ENCODE peak calls at places on chromosomes 2 and 18, in nine cellular contexts. A is endothelial cell of umbilical vein, S is stomach, L is uterus, B is IMR-90, U is transverse colon, Y is K562, H is prostate gland, D is thyroid gland. W is an unnamed sample.

GRCh38 chr18:59323931-59324622 is 5.6 kb upstream of the CPLX4 start:
- DNase-seq in A (no peak), D (no peak), U (no peak), B (peak), S (no peak), L (no peak), Y (no peak), H (no peak), W (no peak)

GRCh38 chr18:9738266-9738969 is 30.3 kb downstream of the RAB31 start:
- DNase-seq in H (no peak), U (no peak), S (no peak), B (no peak), L (no peak), Y (no peak), D (no peak), A (no peak), W (no peak)

GRCh38 chr2:62404948-62405347 is 101.0 kb downstream of the TMEM17 start:
- DNase-seq in U (no peak), H (no peak), B (no peak), L (no peak), Y (no peak), A (no peak), D (no peak), S (no peak), W (no peak)

GRCh38 chr2:219350938-219351280 is 18.4 kb upstream of the RESP18 start:
- DNase-seq in S (no peak), H (no peak), U (no peak), A (no peak), Y (no peak), D (no peak), L (no peak), B (peak), W (no peak)

GRCh38 chr2:126700073-126700581 is 44.2 kb downstream of the GYPC start:
- DNase-seq in D (no peak), L (peak), A (no peak), U (no peak), S (no peak), B (peak), Y (no peak), H (no peak), W (no peak)

GRCh38 chr2:234425923-234426603 is 70.8 kb downstream of the ARL4C start:
- DNase-seq in B (no peak), A (no peak), L (no peak), U (peak), Y (no peak), H (no peak), S (peak), D (peak), W (no peak)

GRCh38 chr18:35756506-35757117 is 175.1 kb downstream of the GALNT1 start:
- DNase-seq in A (peak), H (peak), D (peak), U (peak), S (peak), Y (peak), L (no peak), B (peak), W (peak)

GRCh38 chr2:112156152-112156986 is 18.2 kb downstream of the FBLN7 start:
- DNase-seq in Y (no peak), L (no peak), A (no peak), S (no peak), H (no peak), D (no peak), B (peak), U (no peak), W (no peak)

GRCh38 chr18:13566941-13567762 is 159.2 kb downstream of the FAM210A start:
- DNase-seq in Y (no peak), S (no peak), H (no peak), D (no peak), L (no peak), U (peak), A (no peak), B (no peak), W (no peak)

GRCh38 chr2:142879191-142879590 is 1.7 kb downstream of the KYNU start:
- DNase-seq in A (no peak), B (no peak), D (no peak), L (no peak), S (no peak), Y (no peak), H (no peak), U (no peak), W (no peak)

GRCh38 chr2:217714268-217714643 is 288.5 kb downstream of the TNS1 start:
- DNase-seq in Y (no peak), A (peak), B (peak), U (peak), S (no peak), L (no peak), D (no peak), H (no peak), W (peak)

GRCh38 chr2:85371045-85371444 is 16.5 kb downstream of the ELMOD3 start:
- DNase-seq in D (no peak), A (no peak), H (no peak), B (no peak), Y (no peak), S (no peak), U (no peak), L (no peak), W (no peak)

GRCh38 chr2:119407430-119408220 is 24.0 kb upstream of the TMEM37 start:
- DNase-seq in H (peak), A (peak), B (peak), L (no peak), Y (peak), S (peak), U (peak), D (peak), W (peak)

GRCh38 chr2:219697811-219698683 is 70.6 kb downstream of the SLC4A3 start:
- DNase-seq in L (no peak), A (no peak), H (no peak), D (no peak), B (no peak), S (no peak), U (no peak), Y (no peak), W (no peak)

GRCh38 chr2:9771481-9772017 is 71.7 kb upstream of the TAF1B start:
- DNase-seq in L (peak), Y (peak), D (no peak), U (no peak), A (no peak), H (no peak), S (no peak), B (peak), W (no peak)

GRCh38 chr2:67694464-67694863 is 297.3 kb downstream of the ETAA1 start:
- DNase-seq in L (no peak), A (no peak), B (no peak), D (peak), S (no peak), H (no peak), Y (no peak), U (no peak), W (no peak)

GRCh38 chr2:25347205-25347815 is 5.6 kb upstream of the DNMT3A start:
- DNase-seq in H (no peak), D (no peak), B (peak), L (no peak), A (no peak), S (no peak), Y (no peak), U (no peak), W (no peak)

GRCh38 chr2:105409717-105410116 is 10.9 kb upstream of the FHL2 start:
- DNase-seq in L (peak), B (peak), S (peak), D (peak), U (peak), H (peak), A (peak), Y (no peak), W (peak)

GRCh38 chr2:154193246-154193645 is 321.5 kb downstream of the GALNT13 start:
- DNase-seq in Y (no peak), B (no peak), D (no peak), S (no peak), L (no peak), H (no peak), A (no peak), U (no peak), W (no peak)

GRCh38 chr2:9508934-9509333 is 34.6 kb downstream of the IAH1 start:
- DNase-seq in H (no peak), S (no peak), Y (no peak), U (no peak), L (no peak), D (no peak), B (no peak), A (no peak), W (no peak)

GRCh38 chr2:219127236-219127635 is 33.4 kb downstream of the NHEJ1 start:
- DNase-seq in Y (no peak), L (no peak), S (no peak), D (no peak), U (no peak), A (no peak), H (no peak), B (no peak), W (no peak)

GRCh38 chr2:209208211-209208610 is 215.6 kb upstream of the MAP2 start:
- DNase-seq in D (peak), U (peak), S (no peak), A (no peak), L (no peak), Y (peak), B (no peak), H (peak), W (peak)

GRCh38 chr2:174778479-174778962 is 14.2 kb upstream of the CHRNA1 start:
- DNase-seq in Y (no peak), A (no peak), H (no peak), L (peak), U (peak), B (peak), S (no peak), D (peak), W (peak)

GRCh38 chr18:46211816-46212215 is 107.6 kb downstream of the HAUS1 start:
- DNase-seq in D (no peak), Y (no peak), U (no peak), S (no peak), B (peak), A (peak), H (no peak), L (no peak), W (no peak)

GRCh38 chr2:209619782-209620181 is 151.8 kb upstream of the UNC80 start:
- DNase-seq in H (no peak), S (no peak), Y (no peak), L (no peak), B (no peak), U (no peak), D (no peak), A (peak), W (no peak)

GRCh38 chr2:187188783-187189631 is 259.0 kb downstream of the CALCRL start:
- DNase-seq in Y (no peak), D (no peak), L (no peak), A (peak), U (no peak), H (no peak), B (no peak), S (no peak), W (no peak)

GRCh38 chr18:55012041-55012440 is 52.8 kb upstream of the CCDC68 start:
- DNase-seq in H (no peak), S (no peak), D (no peak), A (no peak), L (no peak), Y (no peak), U (no peak), B (no peak), W (no peak)

GRCh38 chr2:128219891-128220290 is 98.8 kb downstream of the HS6ST1 start:
- DNase-seq in L (no peak), D (no peak), A (no peak), U (no peak), B (no peak), S (no peak), Y (no peak), H (no peak), W (no peak)

GRCh38 chr18:24126155-24126947 is 12.5 kb upstream of the CABYR start:
- DNase-seq in S (no peak), U (no peak), H (no peak), Y (no peak), D (peak), A (no peak), B (peak), L (no peak), W (no peak)

GRCh38 chr2:238101891-238102841 is 2.0 kb downstream of the ESPNL start:
- DNase-seq in B (no peak), U (peak), L (peak), A (no peak), Y (no peak), H (no peak), S (peak), D (peak), W (no peak)

GRCh38 chr18:63867368-63867767 is 20.1 kb upstream of the SERPINB2 start:
- DNase-seq in D (no peak), Y (no peak), L (no peak), U (no peak), S (no peak), H (no peak), A (no peak), B (no peak), W (no peak)

GRCh38 chr2:136010126-136010525 is 24.7 kb upstream of the DARS1 start:
- DNase-seq in A (no peak), L (no peak), H (no peak), Y (no peak), U (no peak), D (no peak), S (no peak), B (peak), W (no peak)

GRCh38 chr2:174844295-174844708 is 80.0 kb upstream of the CHRNA1 start:
- DNase-seq in S (no peak), A (no peak), Y (no peak), L (no peak), D (no peak), B (no peak), H (no peak), U (no peak), W (peak)

GRCh38 chr2:176147790-176148496 is 3.4 kb upstream of the HOXD4 start:
- DNase-seq in U (no peak), H (no peak), B (no peak), Y (no peak), S (peak), L (no peak), D (no peak), A (no peak), W (no peak)

GRCh38 chr18:63216911-63217311 is 102.7 kb downstream of the BCL2 start:
- DNase-seq in U (no peak), H (no peak), S (no peak), D (no peak), A (no peak), L (no peak), B (no peak), Y (no peak), W (no peak)

GRCh38 chr2:10533811-10534321 is 85.7 kb upstream of the ODC1 start:
- DNase-seq in H (no peak), L (no peak), A (no peak), D (peak), S (no peak), Y (no peak), B (peak), U (no peak), W (no peak)

GRCh38 chr2:209566250-209566649 is 142.4 kb downstream of the MAP2 start:
- DNase-seq in L (no peak), A (no peak), S (no peak), H (peak), D (peak), Y (no peak), B (no peak), U (no peak), W (no peak)

GRCh38 chr2:28649481-28650260 is 102.0 kb upstream of the PPP1CB start:
- DNase-seq in D (no peak), H (no peak), S (no peak), Y (no peak), A (peak), B (peak), U (no peak), L (no peak), W (no peak)

GRCh38 chr2:178478442-178479274 is at the start of gene FKBP7:
- DNase-seq in A (peak), U (peak), L (peak), Y (peak), S (peak), D (peak), B (peak), H (peak), W (peak)
- TF ChIP-seq POLR2A in A (peak), U (peak), L (peak), Y (peak), S (no peak), D (peak), B (peak), H (peak), W (peak)

GRCh38 chr2:47653909-47654789 is 128.8 kb upstream of the MSH6 start:
- DNase-seq in U (peak), S (no peak), L (peak), D (no peak), B (peak), H (no peak), A (no peak), Y (peak), W (peak)

GRCh38 chr2:47656715-47657600 is 126.0 kb upstream of the MSH6 start:
- DNase-seq in H (no peak), L (no peak), Y (no peak), B (no peak), S (no peak), A (no peak), U (no peak), D (no peak), W (no peak)

GRCh38 chr2:47655563-47655880 is 127.4 kb upstream of the MSH6 start:
- DNase-seq in H (no peak), U (no peak), B (no peak), Y (no peak), S (no peak), D (no peak), A (no peak), L (no peak), W (no peak)

GRCh38 chr2:47653036-47653435 is 129.9 kb upstream of the MSH6 start:
- DNase-seq in S (no peak), Y (no peak), D (no peak), A (no peak), L (no peak), H (no peak), U (no peak), B (no peak), W (no peak)

GRCh38 chr2:47654790-47655562 is 128.0 kb upstream of the MSH6 start:
- DNase-seq in H (no peak), D (peak), Y (no peak), L (no peak), A (no peak), B (no peak), U (peak), S (no peak), W (no peak)
- H3K4me3 ChIP-seq in H (no peak), D (no peak), Y (no peak), L (no peak), A (no peak), B (no peak), U (no peak), S (no peak), W (no peak)

GRCh38 chr18:160831-161570 is 2.6 kb downstream of the USP14 start:
- DNase-seq in L (no peak), H (no peak), A (no peak), Y (no peak), B (no peak), U (no peak), S (no peak), D (no peak), W (no peak)

GRCh38 chr18:159037-159652 is 788 bp downstream of the USP14 start:
- DNase-seq in S (no peak), A (peak), D (no peak), U (no peak), Y (no peak), L (no peak), B (peak), H (no peak), W (no peak)

GRCh38 chr18:156514-157230 is 1.7 kb upstream of the USP14 start:
- DNase-seq in L (no peak), D (no peak), A (no peak), Y (no peak), B (no peak), U (no peak), S (no peak), H (no peak), W (no peak)

GRCh38 chr18:159933-160332 is 1.6 kb downstream of the USP14 start:
- DNase-seq in D (no peak), U (no peak), L (no peak), B (no peak), H (no peak), A (no peak), Y (no peak), S (no peak), W (no peak)

DNA sequence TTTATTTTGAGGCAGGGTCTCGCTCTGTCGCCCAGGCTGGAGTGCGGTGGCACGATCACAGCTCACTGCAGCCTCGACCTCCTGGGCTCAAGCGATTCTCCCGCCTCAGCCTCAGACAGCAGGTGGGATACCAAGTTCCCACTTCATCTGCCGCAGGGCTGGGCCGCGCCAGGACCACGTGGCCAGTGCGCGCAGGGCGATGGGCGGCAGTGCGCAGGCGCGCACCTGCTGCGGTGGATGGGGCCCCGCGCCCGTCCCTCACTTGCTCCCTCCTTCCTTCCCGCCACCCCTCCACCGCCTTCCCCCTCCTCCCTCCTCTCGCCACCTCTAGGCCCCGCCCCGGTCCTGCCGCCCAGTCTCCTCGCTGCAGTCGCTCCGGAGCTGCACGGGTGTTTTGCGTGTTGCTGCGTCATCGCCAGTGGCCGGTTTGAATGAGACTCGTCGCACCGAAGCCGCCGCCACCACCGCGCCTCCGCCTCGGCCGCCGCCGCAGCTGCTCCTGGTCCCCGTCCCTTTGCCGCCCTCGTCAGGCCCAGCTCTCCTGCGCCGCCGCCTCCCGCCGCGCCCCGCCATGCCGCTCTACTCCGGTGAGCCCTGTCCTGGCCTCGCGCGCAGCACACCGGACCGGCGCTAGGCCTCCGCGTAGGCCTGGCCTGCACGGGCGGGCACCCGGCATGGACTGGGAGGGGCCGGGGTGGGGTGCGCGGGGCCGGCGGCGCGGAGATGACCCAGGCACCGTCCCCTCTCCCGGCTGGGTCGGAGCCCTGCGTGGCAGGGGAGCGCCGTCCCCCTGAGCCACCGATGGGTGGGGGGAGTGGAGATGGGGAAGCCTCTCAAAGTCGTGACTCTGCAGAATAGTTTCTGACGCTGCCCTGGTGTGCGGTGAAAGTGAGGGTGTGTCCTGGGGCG is at the start of gene USP14:
- DNase-seq in S (peak), A (peak), H (peak), L (peak), Y (peak), U (peak), B (peak), D (peak), W (peak)
- TF ChIP-seq POLR2A in S (no peak), A (peak), H (peak), L (no peak), Y (peak), U (peak), B (peak), D (peak), W (peak)

DNA sequence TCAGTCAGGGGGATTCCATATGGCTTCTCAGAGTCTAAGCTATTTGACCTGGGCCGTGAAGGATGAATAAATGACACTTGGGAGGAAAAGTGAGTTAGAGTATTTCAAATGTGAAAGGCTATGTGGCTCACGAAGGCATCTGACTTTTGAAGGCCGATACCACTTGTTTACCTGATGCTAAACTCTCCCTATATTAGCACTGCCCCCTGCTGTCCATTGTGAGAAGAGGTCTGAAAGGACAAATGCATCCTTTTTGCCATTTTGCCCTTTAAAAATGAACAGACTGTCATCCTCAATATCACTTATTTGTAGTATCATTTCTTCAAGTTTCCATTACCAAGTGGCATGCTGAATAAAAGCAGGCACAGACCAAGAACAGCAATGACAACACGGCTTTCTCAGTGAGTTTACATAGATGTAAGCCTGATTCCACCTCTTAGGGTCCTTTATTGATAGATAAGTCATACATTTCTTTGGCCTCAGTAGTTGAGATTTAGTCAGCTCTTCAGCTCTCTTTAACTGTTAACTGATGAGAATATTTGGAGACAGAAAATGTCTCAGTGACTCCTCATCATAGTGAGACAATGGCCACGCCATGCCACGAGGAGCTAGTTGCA is 40.1 kb downstream of the DOCK10 start:
- DNase-seq in L (peak), D (peak), U (peak), Y (peak), A (peak), B (peak), H (peak), S (peak), W (peak)
- H3K4me3 ChIP-seq in L (no peak), D (no peak), U (no peak), Y (no peak), A (no peak), B (no peak), H (no peak), S (no peak), W (no peak)

DNA sequence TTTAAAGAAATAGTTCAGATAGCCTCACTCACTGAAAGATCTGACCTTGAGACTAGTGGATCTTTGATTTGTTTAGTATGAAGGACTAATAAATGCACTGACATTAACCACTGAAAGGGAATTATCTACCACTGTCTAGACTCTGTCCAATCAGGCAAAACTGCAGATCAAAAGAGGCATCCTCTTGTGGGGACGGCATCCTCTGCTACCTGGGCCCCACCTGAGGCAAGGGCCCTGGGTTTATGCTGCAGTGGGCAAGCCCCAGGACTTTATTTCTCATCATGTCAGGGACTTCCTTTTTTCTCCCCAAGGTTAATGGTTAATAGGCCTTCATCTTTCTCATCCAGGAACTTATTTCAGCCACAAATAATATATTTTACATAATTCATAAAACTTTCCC is 32.2 kb downstream of the STAT1 start:
- DNase-seq in B (no peak), H (no peak), L (no peak), U (no peak), D (no peak), A (no peak), Y (no peak), S (no peak), W (no peak)
- TF ChIP-seq POLR2A in B (no peak), H (no peak), L (no peak), U (no peak), D (no peak), A (no peak), Y (no peak), S (no peak), W (no peak)

W was measured in body of pancreas.